ENCODE peak calls at places on chromosomes 3 and 15, in seven cellular contexts. T, N, P, O, M, U and Y are unnamed samples.

GRCh38 chr3:177589041-177589650 is 391.9 kb upstream of the TBL1XR1 start:
- DNase-seq in N (no peak), M (no peak), U (no peak), T (no peak), P (no peak), O (no peak), Y (no peak)

GRCh38 chr3:41258239-41258800 is 59.0 kb downstream of the CTNNB1 start:
- DNase-seq in P (no peak), M (no peak), T (no peak), O (no peak), U (no peak), N (no peak), Y (no peak)

GRCh38 chr3:82143661-82144405 is 382.4 kb upstream of the GBE1 start:
- DNase-seq in O (no peak), N (no peak), U (no peak), T (no peak), M (no peak), P (no peak), Y (no peak)

GRCh38 chr3:127547761-127548605 is 42.5 kb downstream of the TPRA1 start:
- DNase-seq in M (peak), T (peak), U (peak), P (peak), O (peak), N (peak), Y (no peak)

GRCh38 chr3:124201786-124202185 is 209.9 kb upstream of the ROPN1 start:
- DNase-seq in M (no peak), O (no peak), T (no peak), P (no peak), U (no peak), N (no peak), Y (no peak)

GRCh38 chr15:84942456-84942855 is 39.2 kb upstream of the PDE8A start:
- DNase-seq in M (no peak), O (no peak), N (no peak), T (no peak), P (no peak), U (no peak), Y (no peak)

GRCh38 chr3:195151866-195152526 is 119.0 kb downstream of the XXYLT1 start:
- DNase-seq in U (no peak), T (no peak), O (no peak), M (peak), P (no peak), N (no peak), Y (no peak)

GRCh38 chr3:174403831-174404230 is 455.3 kb upstream of the NAALADL2 start:
- DNase-seq in M (no peak), T (no peak), N (no peak), P (no peak), O (no peak), U (no peak), Y (no peak)

GRCh38 chr3:67898916-67899315 is 244.5 kb upstream of the SUCLG2 start:
- DNase-seq in U (no peak), M (no peak), O (no peak), N (no peak), T (no peak), P (no peak), Y (no peak)

GRCh38 chr15:31339558-31339895 is 12.9 kb downstream of the KLF13 start:
- DNase-seq in P (no peak), T (no peak), U (no peak), O (no peak), M (no peak), N (no peak), Y (no peak)

GRCh38 chr3:5899040-5899439 is 711.5 kb downstream of the EDEM1 start:
- DNase-seq in P (no peak), U (no peak), O (no peak), T (no peak), N (no peak), M (no peak), Y (no peak)

GRCh38 chr15:83287541-83288027 is 3.1 kb upstream of the BNC1 start:
- DNase-seq in P (no peak), O (no peak), T (no peak), U (no peak), N (no peak), M (peak), Y (no peak)

GRCh38 chr3:194082596-194083220 is 53.2 kb upstream of the HES1 start:
- DNase-seq in P (no peak), O (no peak), T (no peak), U (no peak), M (no peak), N (no peak), Y (no peak)

GRCh38 chr15:81002254-81003022 is 1.7 kb downstream of the TLNRD1 start:
- DNase-seq in N (no peak), M (peak), O (no peak), U (peak), T (no peak), P (no peak), Y (no peak)

GRCh38 chr15:74397239-74398068 is 30.0 kb upstream of the CYP11A1 start:
- DNase-seq in T (no peak), M (no peak), U (no peak), N (no peak), O (no peak), P (no peak), Y (no peak)